ENCODE peak calls at places on chromosomes 4 and X, in five cellular contexts. L is A549; F is stimulated activated CD4-positive, alpha-beta T cell treated with anti-CD3 and anti-CD28 coated beads, Interleukin-2, amount 100 ng/mL, for 24 hours; P is M059J; U is dorsolateral prefrontal cortex. X is an unnamed sample.

GRCh38 chrX:111896148-111896547 is 20.2 kb downstream of the TRPC5OS start:
- DNase-seq in L (no peak), P (no peak), U (no peak), F (no peak), X (no peak)

GRCh38 chr4:71229477-71230257 is 109.2 kb upstream of the SLC4A4 start:
- DNase-seq in P (peak), U (no peak), L (peak), F (no peak), X (no peak)

GRCh38 chrX:106906361-106906760 is 3.2 kb upstream of the RIPPLY1 start:
- DNase-seq in L (no peak), F (no peak), P (no peak), U (no peak), X (no peak)

GRCh38 chr4:26839534-26839951 is 21.1 kb upstream of the STIM2 start:
- DNase-seq in L (no peak), U (no peak), F (no peak), P (peak), X (no peak)

GRCh38 chr4:6134612-6135220 is 65.6 kb downstream of the JAKMIP1 start:
- DNase-seq in F (peak), U (peak), P (peak), L (peak), X (no peak)

GRCh38 chrX:43564953-43565352 is 91.1 kb upstream of the MAOA start:
- DNase-seq in L (no peak), U (no peak), F (no peak), P (no peak), X (no peak)

GRCh38 chrX:46582325-46582724 is 8.8 kb downstream of the CHST7 start:
- DNase-seq in L (no peak), U (no peak), P (peak), F (no peak), X (no peak)

GRCh38 chrX:69968956-69969355 is 80.8 kb downstream of the AWAT2 start:
- DNase-seq in L (no peak), F (no peak), U (no peak), P (no peak), X (no peak)